ENCODE peak calls at places on chromosome 9, in seven cellular contexts. O is cardiac muscle cell, F is adrenal gland, M is hepatocyte, L is psoas muscle, X is Peyer's patch, V is heart left ventricle. E is an unnamed sample.

GRCh38 chr9:27865031-27865438 is 291.8 kb upstream of the C9orf72 start:
- DNase-seq in V (no peak), X (no peak), M (no peak), O (no peak), F (no peak), L (no peak), E (no peak)

GRCh38 chr9:35431467-35431866 is 58.4 kb upstream of the RUSC2 start:
- DNase-seq in M (no peak), X (no peak), F (no peak), O (no peak), V (no peak), L (no peak), E (no peak)

GRCh38 chr9:27771803-27772545 is 198.7 kb upstream of the C9orf72 start:
- DNase-seq in X (no peak), M (no peak), F (no peak), O (no peak), V (no peak), L (no peak), E (no peak)

GRCh38 chr9:93711002-93711401 is 134.6 kb downstream of the PHF2 start:
- DNase-seq in X (no peak), V (no peak), M (no peak), F (no peak), L (no peak), O (no peak), E (no peak)

GRCh38 chr9:101457003-101457402 is 21.4 kb upstream of the ALDOB start:
- DNase-seq in L (no peak), O (peak; percentile 11), V (no peak), X (no peak), F (no peak), M (no peak), E (no peak)

GRCh38 chr9:17160327-17160726 is 25.5 kb downstream of the CNTLN start:
- DNase-seq in V (no peak), X (no peak), L (no peak), M (no peak), O (no peak), F (no peak), E (no peak)

GRCh38 chr9:108417726-108418125 is 438.1 kb downstream of the ACTL7B start:
- DNase-seq in L (no peak), O (no peak), X (no peak), F (no peak), V (no peak), M (no peak), E (no peak)

GRCh38 chr9:22008662-22009562 is at the start of gene CDKN2B:
- DNase-seq in O (peak; percentile 96), F (peak; percentile 97), X (peak; percentile 82), L (peak; percentile 97), M (peak; percentile 98), V (peak; percentile 96), E (no peak)

GRCh38 chr9:1978941-1979340 is 36.2 kb upstream of the SMARCA2 start:
- DNase-seq in F (no peak), X (no peak), O (no peak), L (peak; percentile 9), V (no peak), M (peak; percentile 27), E (no peak)

GRCh38 chr9:137234055-137234697 is 3.5 kb downstream of the SLC34A3 start:
- DNase-seq in V (no peak), F (no peak), X (no peak), M (no peak), O (no peak), L (no peak), E (no peak)
- TF ChIP-seq CTCF in V (no peak), F (no peak), X (no peak), M (no peak), O (no peak), L (no peak), E (no peak)

GRCh38 chr9:7491641-7492040 is 307.9 kb downstream of the DMAC1 start:
- DNase-seq in O (no peak), M (no peak), F (no peak), L (no peak), V (no peak), X (no peak), E (no peak)

GRCh38 chr9:7490317-7491108 is 309.1 kb downstream of the DMAC1 start:
- DNase-seq in O (no peak), F (no peak), M (no peak), L (no peak), V (no peak), X (no peak), E (no peak)

GRCh38 chr9:7489018-7489417 is 310.6 kb downstream of the DMAC1 start:
- DNase-seq in X (no peak), L (peak; percentile 30), F (no peak), V (peak; percentile 53), O (no peak), M (no peak), E (no peak)
- H3K27ac ChIP-seq in X (no peak overlapping the region), L (no peak overlapping the region), F (no peak overlapping the region), V (no peak overlapping the region), O (no peak overlapping the region), M (no peak overlapping the region), E (no peak overlapping the region)

GRCh38 chr9:126611188-126611587 is 2.5 kb upstream of the LMX1B start:
- DNase-seq in V (no peak), X (no peak), M (no peak), L (no peak), O (no peak), F (no peak), E (no peak)
- H3K27me3 ChIP-seq in V (peaks cover 33% of the 10 kb centered on the region), X (no peaks in the 10 kb centered on the region), M (peaks cover 86% of the 10 kb centered on the region), L (peaks cover 38% of the 10 kb centered on the region), O (peaks cover 99% of the 10 kb centered on the region), F (peaks cover 58% of the 10 kb centered on the region), E (peaks cover 83% of the 10 kb centered on the region)

GRCh38 chr9:105656131-105656921 is 5.9 kb upstream of the TAL2 start:
- DNase-seq in F (peak; percentile 26), X (no peak), O (peak; percentile 65), L (peak; percentile 36), V (peak; percentile 8), M (peak; percentile 62), E (no peak)
- TF ChIP-seq CTCF in F (peak; percentile 16), X (peak; percentile 22), O (peak; percentile 28), L (peak; percentile 55), V (peak; percentile 45), M (peak; percentile 39), E (no peak)

GRCh38 chr9:81086421-81086820 is 602.9 kb downstream of the TLE1 start:
- DNase-seq in L (no peak), M (no peak), F (no peak), O (no peak), V (no peak), X (no peak), E (no peak)
- H3K27ac ChIP-seq in L (no peak overlapping the region), M (no peak overlapping the region), F (no peak overlapping the region), O (no peak overlapping the region), V (no peak overlapping the region), X (no peak overlapping the region), E (no peak overlapping the region)

GRCh38 chr9:72946821-72947220 is 6.0 kb downstream of the ALDH1A1 start:
- DNase-seq in L (no peak), V (no peak), X (no peak), M (no peak), O (no peak), F (no peak), E (no peak)

GRCh38 chr9:72945391-72945790 is 7.5 kb downstream of the ALDH1A1 start:
- DNase-seq in M (no peak), F (no peak), L (no peak), X (no peak), O (no peak), V (no peak), E (no peak)

GRCh38 chr9:72942451-72942850 is 10.4 kb downstream of the ALDH1A1 start:
- DNase-seq in M (no peak), F (no peak), L (no peak), X (no peak), V (no peak), O (no peak), E (no peak)

GRCh38 chr9:72946318-72946717 is 6.5 kb downstream of the ALDH1A1 start:
- DNase-seq in O (no peak), X (no peak), V (no peak), F (no peak), M (no peak), L (no peak), E (no peak)

DNA sequence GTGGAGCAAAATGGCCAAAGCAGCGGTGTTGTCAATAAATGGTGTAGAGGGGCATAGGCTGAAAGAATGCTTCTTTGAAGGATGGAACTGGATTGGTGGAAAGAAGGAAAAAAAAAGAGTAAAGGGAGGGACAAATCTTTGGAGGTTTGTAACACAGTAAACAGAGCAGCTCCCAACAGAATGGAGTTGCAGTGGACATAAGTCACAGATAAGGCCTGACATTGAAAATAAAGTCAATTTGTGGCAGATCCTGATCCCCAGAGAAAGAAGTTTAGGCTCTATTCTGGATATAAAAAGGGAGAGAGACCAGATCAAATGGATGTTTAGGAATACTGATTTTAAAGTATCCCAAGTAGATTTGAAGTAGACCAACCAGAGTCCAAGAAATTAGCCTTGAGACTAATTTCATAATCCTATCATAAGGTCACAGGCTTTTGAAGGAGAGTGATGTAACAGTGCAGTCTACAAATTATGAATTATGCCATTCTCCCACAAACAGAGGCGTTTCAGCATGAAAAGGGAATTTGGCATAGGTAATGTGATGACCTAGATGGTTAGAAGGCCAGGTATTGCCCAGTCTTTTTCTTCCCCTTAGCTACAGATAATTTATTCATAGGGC is 8.9 kb downstream of the ALDH1A1 start:
- DNase-seq in X (no peak), V (no peak), M (no peak), L (no peak), O (no peak), F (no peak), E (no peak)
- H3K27me3 ChIP-seq in X (no peaks in the 10 kb centered on the region), V (no peaks in the 10 kb centered on the region), M (no peaks in the 10 kb centered on the region), L (no peaks in the 10 kb centered on the region), O (no peaks in the 10 kb centered on the region), F (no peaks in the 10 kb centered on the region), E (peaks cover 12% of the 10 kb centered on the region)

GRCh38 chr9:137150485-137151060 is 11.6 kb downstream of the GRIN1 start:
- DNase-seq in O (no peak), L (no peak), F (no peak), V (no peak), X (no peak), M (no peak), E (no peak)
- TF ChIP-seq CTCF in O (no peak), L (no peak), F (no peak), V (no peak), X (no peak), M (no peak), E (no peak)

DNA sequence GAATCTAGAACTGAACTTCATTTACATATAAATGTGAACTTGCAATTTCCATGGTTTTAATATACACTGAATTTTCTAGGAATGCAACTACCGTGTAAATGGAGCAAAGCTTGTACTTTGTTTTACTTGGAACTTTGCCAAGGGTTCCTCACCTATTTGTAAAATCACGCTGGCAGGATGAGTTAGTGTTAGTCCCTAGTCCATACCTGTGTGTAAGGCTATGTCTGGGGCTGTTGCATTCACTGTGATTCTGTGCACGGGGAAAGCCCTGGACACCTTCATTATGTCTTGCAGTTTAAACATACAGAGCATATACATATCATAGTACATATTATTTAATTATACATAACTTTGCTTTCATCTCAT is 119.9 kb downstream of the PAX5 start:
- DNase-seq in F (no peak), X (no peak), O (no peak), L (no peak), M (peak; percentile 37), V (no peak), E (no peak)
- H3K27ac ChIP-seq in F (no peak overlapping the region), X (no peak overlapping the region), O (no peak overlapping the region), L (no peak overlapping the region), M (no peak overlapping the region), V (no peak overlapping the region), E (no peak overlapping the region)